ENCODE peak calls at places on chromosomes 4 and X, in eight cellular contexts. W, N, O, P, G, D, J and U are unnamed samples.
A peak's percentile ranks its signal among the peaks of the same experiment; 100 is the strongest.

GRCh38 chrX:46601283-46601682 is 27.7 kb downstream of the CHST7 start:
- DNase-seq in W (no peak), N (no peak), O (no peak), P (no peak), G (no peak), D (no peak), J (no peak), U (no peak)

GRCh38 chr4:74044676-74045075 is 6.2 kb upstream of the CXCL3 start:
- DNase-seq in W (no peak), N (no peak), O (no peak), P (no peak), G (peak; percentile 74), D (no peak), J (no peak), U (no peak)

GRCh38 chrX:110026099-110026844 is 23.4 kb downstream of the TMEM164 start:
- DNase-seq in W (peak; percentile 60), N (no peak), O (no peak), P (no peak), G (peak; percentile 62), D (no peak), J (no peak), U (no peak)

GRCh38 chrX:115988825-115989224 is 181.7 kb upstream of the AGTR2 start:
- DNase-seq in W (no peak), N (no peak), O (no peak), P (no peak), G (peak; percentile 37), D (no peak), J (no peak), U (no peak)

GRCh38 chrX:28988246-28988645 is 401.0 kb downstream of the IL1RAPL1 start:
- DNase-seq in W (no peak), N (no peak), O (no peak), P (no peak), G (no peak), D (no peak), J (no peak), U (no peak)

GRCh38 chr4:14022428-14022827 is 394.9 kb upstream of the BOD1L1 start:
- DNase-seq in W (no peak), N (no peak), O (no peak), P (no peak), G (no peak), D (no peak), J (no peak), U (no peak)

GRCh38 chr4:173013232-173013932 is 155.2 kb upstream of the GALNT7 start:
- DNase-seq in W (peak; percentile 38), N (no peak), O (peak; percentile 38), P (no peak), G (peak; percentile 57), D (peak; percentile 81), J (no peak), U (peak; percentile 52)

GRCh38 chr4:86451560-86452322 is 91.9 kb upstream of the MAPK10 start:
- DNase-seq in W (no peak), N (no peak), O (no peak), P (no peak), G (peak; percentile 61), D (no peak), J (no peak), U (no peak)

GRCh38 chr4:189124149-189124758 is 816.4 kb upstream of the FRG1 start:
- DNase-seq in W (no peak), N (no peak), O (no peak), P (no peak), G (peak; percentile 47), D (peak; percentile 15), J (no peak), U (no peak)

GRCh38 chr4:182863501-182863900 is 53.7 kb downstream of the DCTD start:
- DNase-seq in W (no peak), N (peak; percentile 47), O (no peak), P (no peak), G (no peak), D (no peak), J (no peak), U (no peak)

GRCh38 chr4:113783289-113783688 is 21.8 kb upstream of the CAMK2D start:
- DNase-seq in W (no peak), N (no peak), O (no peak), P (no peak), G (no peak), D (no peak), J (no peak), U (no peak)

GRCh38 chr4:83201761-83202160 is 82.8 kb downstream of the COQ2 start:
- DNase-seq in W (no peak), N (no peak), O (no peak), P (no peak), G (no peak), D (no peak), J (no peak), U (no peak)

GRCh38 chr4:55345980-55346850 is at the start of gene SRD5A3:
- DNase-seq in W (peak; percentile 88), N (peak; percentile 94), O (peak; percentile 85), P (peak; percentile 89), G (peak; percentile 90), D (peak; percentile 74), J (peak; percentile 89), U (peak; percentile 80)

GRCh38 chrX:150704030-150704613 is 10.9 kb downstream of the MTMR1 start:
- DNase-seq in W (no peak), N (no peak), O (no peak), P (no peak), G (peak; percentile 67), D (no peak), J (no peak), U (no peak)

GRCh38 chr4:97892596-97893266 is 250.5 kb downstream of the STPG2 start:
- DNase-seq in W (no peak), N (no peak), O (no peak), P (no peak), G (no peak), D (no peak), J (no peak), U (no peak)

GRCh38 chrX:39725928-39726619 is 371.7 kb downstream of the BCOR start:
- DNase-seq in W (no peak), N (no peak), O (no peak), P (no peak), G (peak; percentile 35), D (no peak), J (no peak), U (peak; percentile 60)

GRCh38 chrX:47078129-47079043 is at the start of gene RGN:
- DNase-seq in W (no peak), N (peak; percentile 67), O (no peak), P (peak; percentile 26), G (no peak), D (no peak), J (peak; percentile 54), U (peak; percentile 28)

GRCh38 chr4:127370495-127371069 is 262.2 kb upstream of the INTU start:
- DNase-seq in W (peak; percentile 53), N (no peak), O (peak; percentile 14), P (peak; percentile 23), G (no peak), D (peak; percentile 6), J (no peak), U (peak; percentile 48)

GRCh38 chr4:70183168-70183939 is 12.2 kb upstream of the ODAM start:
- DNase-seq in W (no peak), N (no peak), O (no peak), P (no peak), G (peak; percentile 71), D (no peak), J (no peak), U (no peak)

GRCh38 chr4:70178075-70178660 is 17.4 kb upstream of the ODAM start:
- DNase-seq in W (no peak), N (no peak), O (no peak), P (no peak), G (no peak), D (no peak), J (no peak), U (no peak)

GRCh38 chr4:70187216-70187615 is 8.3 kb upstream of the ODAM start:
- DNase-seq in W (no peak), N (no peak), O (no peak), P (no peak), G (no peak), D (no peak), J (no peak), U (no peak)

GRCh38 chr4:70182517-70183167 is 12.9 kb upstream of the ODAM start:
- DNase-seq in W (no peak), N (no peak), O (no peak), P (no peak), G (no peak), D (no peak), J (no peak), U (no peak)

DNA sequence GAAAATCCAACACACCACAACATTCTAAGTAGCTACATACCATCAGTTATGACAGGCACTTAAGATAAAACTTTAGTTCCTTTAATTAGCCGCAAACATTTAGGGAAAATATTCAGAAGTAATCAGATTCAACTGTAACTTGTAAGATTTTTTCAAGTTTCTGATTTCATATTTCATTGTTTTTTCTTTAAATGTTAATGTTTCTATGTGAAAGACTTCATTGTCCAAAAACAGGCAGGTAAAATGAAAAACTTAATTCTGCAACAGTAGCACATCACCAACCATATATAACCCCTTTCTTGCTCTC is 11.6 kb upstream of the ODAM start:
- DNase-seq in W (no peak), N (no peak), O (no peak), P (no peak), G (no peak), D (no peak), J (no peak), U (no peak)
- TF ChIP-seq CTCF in W (no peak), N (no peak), O (no peak), P (no peak), G (no peak), D (no peak), J (no peak), U (no peak)

GRCh38 chrX:23981711-23982110 is 45.3 kb downstream of the KLHL15 start:
- DNase-seq in W (no peak), N (no peak), O (no peak), P (no peak), G (no peak), D (no peak), J (no peak), U (no peak)

GRCh38 chrX:23980063-23980462 is 46.9 kb downstream of the KLHL15 start:
- DNase-seq in W (no peak), N (no peak), O (no peak), P (no peak), G (no peak), D (no peak), J (no peak), U (no peak)

GRCh38 chrX:23982891-23983290 is 44.1 kb downstream of the KLHL15 start:
- DNase-seq in W (no peak), N (no peak), O (no peak), P (no peak), G (no peak), D (no peak), J (no peak), U (no peak)

GRCh38 chrX:23981222-23981621 is 45.8 kb downstream of the KLHL15 start:
- DNase-seq in W (no peak), N (no peak), O (no peak), P (no peak), G (no peak), D (no peak), J (no peak), U (no peak)
- H3K4me3 ChIP-seq in W (no peak overlapping the region), N (no peak overlapping the region), O (no peak overlapping the region), P (no peak overlapping the region), G (no peak overlapping the region), D (no peak overlapping the region), J (no peak overlapping the region), U (no peak overlapping the region)

GRCh38 chr4:108103096-108103495 is 65.6 kb downstream of the LEF1 start:
- DNase-seq in W (no peak), N (no peak), O (no peak), P (no peak), G (no peak), D (no peak), J (no peak), U (no peak)
- H3K4me1 ChIP-seq in W (no peaks in the 10 kb centered on the region), N (no peaks in the 10 kb centered on the region), O (no peaks in the 10 kb centered on the region), P (no peaks in the 10 kb centered on the region), G (no peaks in the 10 kb centered on the region), D (no peaks in the 10 kb centered on the region), J (no peaks in the 10 kb centered on the region), U (no peaks in the 10 kb centered on the region)

GRCh38 chrX:94576367-94577004 is 902.5 kb downstream of the FAM133A start:
- DNase-seq in W (no peak), N (no peak), O (no peak), P (no peak), G (peak; percentile 12), D (no peak), J (no peak), U (no peak)
- TF ChIP-seq CTCF in W (no peak), N (no peak), O (no peak), P (no peak), G (peak; percentile 41), D (peak; percentile 11), J (peak; percentile 9), U (no peak)